ENCODE peak calls at places on chromosomes 4 and X, in five cellular contexts. T is K562, G is SK-N-SH, L is H1, C is HepG2. K is an unnamed sample.

GRCh38 chrX:139692908-139693307 is 15.1 kb downstream of the MCF2 start:
- DNase-seq in T (no peak), G (no peak), L (no peak), C (no peak), K (no peak)

GRCh38 chr4:181647396-181648107 is 595.6 kb upstream of the TENM3 start:
- DNase-seq in T (no peak), G (no peak), L (no peak), C (no peak), K (no peak)

GRCh38 chr4:89226665-89227572 is 80.7 kb downstream of the GPRIN3 start:
- DNase-seq in T (peak), G (peak), L (peak), C (peak), K (peak)

GRCh38 chrX:39158801-39159657 is 357.8 kb downstream of the MID1IP1 start:
- DNase-seq in T (peak), G (peak), L (no peak), C (no peak), K (no peak)

GRCh38 chr4:37908488-37909343 is 17.8 kb downstream of the TBC1D1 start:
- DNase-seq in T (no peak), G (no peak), L (no peak), C (no peak), K (no peak)

GRCh38 chrX:109624641-109625311 is at the start of gene KCNE5:
- DNase-seq in T (no peak), G (peak), L (no peak), C (no peak), K (no peak)

GRCh38 chr4:88008133-88008621 is 742 bp downstream of the PKD2 start:
- DNase-seq in T (peak), G (peak), L (no peak), C (peak), K (peak)

GRCh38 chr4:76755756-76756155 is 142.2 kb downstream of the SOWAHB start:
- DNase-seq in T (no peak), G (no peak), L (no peak), C (no peak), K (no peak)

GRCh38 chrX:72340572-72340971 is 34.9 kb upstream of the CITED1 start:
- DNase-seq in T (peak), G (no peak), L (no peak), C (no peak), K (no peak)

GRCh38 chr4:184094532-184095192 is 123.0 kb downstream of the ENPP6 start:
- DNase-seq in T (no peak), G (peak), L (no peak), C (no peak), K (no peak)

GRCh38 chr4:162921178-162921785 is 245.4 kb downstream of the NAF1 start:
- DNase-seq in T (no peak), G (no peak), L (no peak), C (no peak), K (no peak)

GRCh38 chr4:2054217-2054616 is 4.9 kb upstream of the NAT8L start:
- DNase-seq in T (no peak), G (no peak), L (no peak), C (no peak), K (no peak)

GRCh38 chr4:126627255-126627654 is 1005.5 kb upstream of the INTU start:
- DNase-seq in T (peak), G (peak), L (no peak), C (no peak), K (peak)

GRCh38 chr4:187191676-187192075 is 468.0 kb upstream of the FAT1 start:
- DNase-seq in T (no peak), G (no peak), L (no peak), C (no peak), K (no peak)

GRCh38 chr4:47705326-47705981 is 132.4 kb downstream of the CORIN start:
- DNase-seq in T (peak), G (peak), L (no peak), C (peak), K (no peak)

GRCh38 chrX:46376246-46376885 is 168.9 kb downstream of the ZNF674 start:
- DNase-seq in T (peak), G (no peak), L (no peak), C (peak), K (peak)

GRCh38 chr4:185792384-185793146 is 19.4 kb downstream of the SORBS2 start:
- DNase-seq in T (no peak), G (no peak), L (no peak), C (peak), K (peak)

GRCh38 chrX:101369687-101370086 is 16.3 kb downstream of the BTK start:
- DNase-seq in T (no peak), G (no peak), L (no peak), C (no peak), K (no peak)

GRCh38 chr4:154506253-154506652 is 14.7 kb upstream of the DCHS2 start:
- DNase-seq in T (peak), G (peak), L (no peak), C (peak), K (peak)

GRCh38 chr4:87185471-87185870 is 34.9 kb downstream of the KLHL8 start:
- DNase-seq in T (no peak), G (no peak), L (no peak), C (no peak), K (no peak)

GRCh38 chrX:150421816-150422215 is 58.7 kb downstream of the MAMLD1 start:
- DNase-seq in T (no peak), G (no peak), L (no peak), C (no peak), K (no peak)

GRCh38 chrX:151505796-151506195 is 57.7 kb upstream of the PASD1 start:
- DNase-seq in T (peak), G (peak), L (no peak), C (peak), K (peak)

GRCh38 chr4:38902695-38903094 is 35.1 kb downstream of the FAM114A1 start:
- DNase-seq in T (peak), G (peak), L (no peak), C (peak), K (peak)

GRCh38 chr4:67746797-67747495 is 7.2 kb downstream of the GNRHR start:
- DNase-seq in T (peak), G (peak), L (no peak), C (peak), K (peak)

GRCh38 chr4:84814100-84814750 is 152.3 kb downstream of the WDFY3 start:
- DNase-seq in T (peak), G (no peak), L (no peak), C (peak), K (peak)

GRCh38 chr4:74311696-74312313 is 3.5 kb downstream of the EPGN start:
- DNase-seq in T (peak), G (peak), L (no peak), C (peak), K (peak)

GRCh38 chr4:7554885-7555284 is 120.2 kb upstream of the PSAPL1 start:
- DNase-seq in T (no peak), G (no peak), L (no peak), C (peak), K (no peak)

GRCh38 chr4:102730968-102731533 is 29.7 kb downstream of the MANBA start:
- DNase-seq in T (peak), G (no peak), L (no peak), C (peak), K (no peak)

GRCh38 chr4:174120446-174121142 is 162.9 kb downstream of the FBXO8 start:
- DNase-seq in T (peak), G (peak), L (no peak), C (peak), K (peak)

GRCh38 chr4:81504685-81505598 is 33.2 kb upstream of the RASGEF1B start:
- DNase-seq in T (peak), G (no peak), L (no peak), C (no peak), K (peak)

GRCh38 chr4:87589531-87589930 is 18.8 kb upstream of the DSPP start:
- DNase-seq in T (no peak), G (no peak), L (no peak), C (no peak), K (no peak)

GRCh38 chrX:20829665-20830481 is 544.3 kb upstream of the CNKSR2 start:
- DNase-seq in T (no peak), G (no peak), L (no peak), C (no peak), K (no peak)

GRCh38 chrX:135003876-135004623 is 13.3 kb downstream of the SMIM10 start:
- DNase-seq in T (peak), G (peak), L (peak), C (peak), K (peak)

GRCh38 chr4:147492761-147493160 is 11.9 kb downstream of the EDNRA start:
- DNase-seq in T (no peak), G (no peak), L (no peak), C (no peak), K (peak)

GRCh38 chr4:101238706-101239105 is 108.6 kb downstream of the PPP3CA start:
- DNase-seq in T (no peak), G (no peak), L (no peak), C (no peak), K (peak)

GRCh38 chrX:122004127-122004526 is 956.7 kb downstream of the GLUD2 start:
- DNase-seq in T (no peak), G (no peak), L (no peak), C (no peak), K (no peak)

DNA sequence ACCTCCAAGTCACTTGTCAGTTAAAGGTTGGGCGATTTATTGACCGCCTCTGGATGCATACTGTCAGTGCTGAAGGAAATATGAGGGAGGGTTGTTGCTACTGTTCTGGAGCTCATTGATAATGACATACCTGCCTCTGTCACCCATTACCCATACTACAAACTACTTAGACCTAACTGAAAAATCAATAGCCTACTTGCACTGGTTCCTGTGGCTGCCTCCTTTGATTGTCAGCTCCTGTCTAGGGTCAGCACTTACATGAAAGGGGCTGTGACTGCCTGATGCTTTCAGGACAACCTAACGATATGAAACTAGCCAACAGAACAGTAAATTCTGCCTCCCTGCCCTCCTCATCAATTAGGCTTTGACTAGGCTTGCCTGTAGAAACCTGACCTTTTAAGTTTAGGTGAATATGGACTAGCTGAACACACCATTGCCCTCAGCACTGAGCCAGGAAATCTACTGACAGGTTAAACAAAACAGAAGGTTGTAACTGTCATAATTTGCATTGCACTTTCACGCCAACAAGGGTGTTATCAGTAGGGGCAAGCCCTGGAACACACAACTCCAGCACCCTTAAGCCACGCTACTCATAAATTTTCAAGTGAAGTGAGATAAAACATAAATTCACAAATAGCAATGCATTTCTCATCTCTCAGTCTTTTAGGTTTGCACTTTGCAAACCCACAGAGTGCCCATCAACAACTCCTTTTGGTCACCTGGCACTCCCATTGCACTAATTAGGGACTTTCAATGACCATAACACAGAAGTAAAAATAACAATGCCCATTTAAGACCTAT is 9.0 kb upstream of the MAB21L2 start:
- DNase-seq in T (peak), G (no peak), L (no peak), C (no peak), K (no peak)
- H3K4me2 ChIP-seq in T (peak), G (peak), L (no peak), C (no peak), K (no peak)

DNA sequence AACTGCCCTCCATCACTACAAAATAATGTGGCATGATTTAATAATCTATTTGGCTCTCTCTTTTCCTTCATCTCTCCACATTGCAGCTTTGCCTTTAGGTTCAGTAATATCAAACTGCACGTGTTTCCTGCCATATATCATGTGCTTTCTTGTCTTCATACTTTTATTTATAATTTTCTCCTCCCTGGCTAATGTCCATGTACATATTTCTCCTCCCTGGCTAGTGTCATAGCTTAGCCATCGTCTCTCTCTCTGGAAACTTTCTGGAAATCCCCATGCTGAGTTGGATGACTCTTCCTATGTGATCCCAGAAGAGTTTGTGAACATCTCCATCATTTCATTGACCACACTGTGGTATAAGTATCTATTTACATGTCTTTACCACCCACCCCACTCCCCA is 21.3 kb upstream of the PDGFC start:
- DNase-seq in T (no peak), G (no peak), L (no peak), C (no peak), K (no peak)
- H2AFZ ChIP-seq in T (no peak), G (no peak), L (no peak), C (no peak), K (no peak)

GRCh38 chrX:71195959-71196727 is 26.9 kb upstream of the GJB1 start:
- DNase-seq in T (no peak), G (no peak), L (no peak), C (no peak), K (no peak)
- TF ChIP-seq MAX in T (no peak), G (no peak), L (no peak), C (no peak), K (no peak)

GRCh38 chr4:83503974-83504373 is 19.1 kb upstream of the ABRAXAS1 start:
- DNase-seq in T (no peak), G (no peak), L (no peak), C (no peak), K (no peak)
- H3K4me2 ChIP-seq in T (no peak), G (no peak), L (no peak), C (no peak), K (no peak)

GRCh38 chrX:124426273-124426672 is 79.9 kb downstream of the SH2D1A start:
- DNase-seq in T (no peak), G (no peak), L (no peak), C (no peak), K (peak)
- H2AFZ ChIP-seq in T (no peak), G (no peak), L (no peak), C (no peak), K (peak)

GRCh38 chrX:69503228-69503834 is 795 bp upstream of the NALF2 start:
- DNase-seq in T (no peak), G (peak), L (no peak), C (peak), K (no peak)
- TF ChIP-seq MAX in T (no peak), G (no peak), L (peak), C (peak), K (peak)

K was measured in endothelial cell of umbilical vein.